ENCODE peak calls at places on chromosome 17, in eight cellular contexts. I, M, A, N, H, W, Y and F are unnamed samples.
A peak's percentile ranks its signal among the peaks of the same experiment; 100 is the strongest.

GRCh38 chr17:16926061-16926511 is 45.8 kb downstream of the TNFRSF13B start:
- DNase-seq in H (no peak), M (peak; percentile 15), A (peak; percentile 27), Y (no peak), W (no peak), N (no peak), I (no peak), F (peak; percentile 26)

GRCh38 chr17:28925912-28926365 is 23.1 kb upstream of the DHRS13 start:
- DNase-seq in M (peak; percentile 90), I (peak; percentile 39), A (no peak), W (no peak), N (no peak), H (peak; percentile 58), Y (peak; percentile 56), F (peak; percentile 26)

GRCh38 chr17:32445497-32445896 is 1.2 kb downstream of the PSMD11 start:
- DNase-seq in W (no peak), A (no peak), Y (no peak), M (no peak), N (no peak), H (no peak), I (no peak), F (no peak)

GRCh38 chr17:81040791-81041337 is 5.9 kb downstream of the BAIAP2 start:
- DNase-seq in I (peak; percentile 53), N (no peak), W (peak; percentile 49), A (peak; percentile 51), H (peak; percentile 20), M (peak; percentile 41), Y (no peak), F (no peak)

GRCh38 chr17:79979841-79980215 is 55.8 kb downstream of the TBC1D16 start:
- DNase-seq in H (no peak), A (no peak), N (no peak), Y (no peak), I (no peak), W (peak; percentile 37), M (no peak), F (no peak)

GRCh38 chr17:9087921-9088320 is 66.6 kb downstream of the NTN1 start:
- DNase-seq in I (no peak), W (no peak), A (no peak), Y (no peak), M (no peak), H (no peak), N (no peak), F (no peak)

GRCh38 chr17:56966277-56966676 is 5.4 kb upstream of the COIL start:
- DNase-seq in M (no peak), I (no peak), H (no peak), W (no peak), A (no peak), Y (no peak), N (no peak), F (no peak)

GRCh38 chr17:32127156-32127897 is 15.0 kb upstream of the RHOT1 start:
- DNase-seq in W (peak; percentile 76), H (peak; percentile 75), A (peak; percentile 67), N (peak; percentile 24), I (peak; percentile 73), Y (peak; percentile 67), M (peak; percentile 88), F (peak; percentile 80)

GRCh38 chr17:40450175-40450574 is 6.9 kb downstream of the IGFBP4 start:
- DNase-seq in N (no peak), Y (no peak), H (peak; percentile 44), A (no peak), M (no peak), W (no peak), I (no peak), F (peak; percentile 69)

GRCh38 chr17:13642188-13642587 is 40.5 kb upstream of the HS3ST3A1 start:
- DNase-seq in H (no peak), W (no peak), M (no peak), I (no peak), N (no peak), Y (no peak), A (no peak), F (no peak)

GRCh38 chr17:59779521-59779920 is 72.1 kb downstream of the VMP1 start:
- DNase-seq in W (no peak), I (no peak), A (no peak), M (no peak), N (no peak), H (no peak), Y (no peak), F (no peak)

GRCh38 chr17:50833396-50834125 is 1.8 kb upstream of the WFIKKN2 start:
- DNase-seq in I (no peak), Y (no peak), A (no peak), M (no peak), N (no peak), W (no peak), H (no peak), F (no peak)

GRCh38 chr17:81049973-81050551 is 15.1 kb downstream of the BAIAP2 start:
- DNase-seq in A (no peak), Y (no peak), W (no peak), N (no peak), H (no peak), M (no peak), I (peak; percentile 91), F (peak; percentile 47)

GRCh38 chr17:14699569-14700190 is 398.8 kb downstream of the HS3ST3B1 start:
- DNase-seq in H (no peak), Y (no peak), N (peak; percentile 50), A (no peak), M (no peak), W (no peak), I (peak; percentile 22), F (no peak)

GRCh38 chr17:42568341-42569111 is 1.6 kb downstream of the MLX start:
- DNase-seq in I (no peak), Y (no peak), W (no peak), H (no peak), N (no peak), A (no peak), M (no peak), F (no peak)

GRCh38 chr17:51709867-51710266 is 448.6 kb downstream of the CA10 start:
- DNase-seq in I (no peak), N (no peak), W (no peak), M (no peak), H (no peak), A (no peak), Y (no peak), F (no peak)

GRCh38 chr17:57011482-57012015 is 33.6 kb downstream of the SCPEP1 start:
- DNase-seq in Y (no peak), H (no peak), W (no peak), M (no peak), N (no peak), A (no peak), I (no peak), F (no peak)

GRCh38 chr17:44707755-44708400 is 587 bp upstream of the DBF4B start:
- DNase-seq in M (no peak), N (no peak), Y (no peak), W (no peak), H (no peak), I (no peak), A (no peak), F (no peak)
- H3K27ac ChIP-seq in M (peak overlapping the region; percentile 57), N (no peak overlapping the region), Y (peak overlapping the region; percentile 56), W (peak overlapping the region; percentile 68), H (peak overlapping the region; percentile 55), I (peak overlapping the region; percentile 75), A (no peak overlapping the region), F (peak overlapping the region; percentile 70)

DNA sequence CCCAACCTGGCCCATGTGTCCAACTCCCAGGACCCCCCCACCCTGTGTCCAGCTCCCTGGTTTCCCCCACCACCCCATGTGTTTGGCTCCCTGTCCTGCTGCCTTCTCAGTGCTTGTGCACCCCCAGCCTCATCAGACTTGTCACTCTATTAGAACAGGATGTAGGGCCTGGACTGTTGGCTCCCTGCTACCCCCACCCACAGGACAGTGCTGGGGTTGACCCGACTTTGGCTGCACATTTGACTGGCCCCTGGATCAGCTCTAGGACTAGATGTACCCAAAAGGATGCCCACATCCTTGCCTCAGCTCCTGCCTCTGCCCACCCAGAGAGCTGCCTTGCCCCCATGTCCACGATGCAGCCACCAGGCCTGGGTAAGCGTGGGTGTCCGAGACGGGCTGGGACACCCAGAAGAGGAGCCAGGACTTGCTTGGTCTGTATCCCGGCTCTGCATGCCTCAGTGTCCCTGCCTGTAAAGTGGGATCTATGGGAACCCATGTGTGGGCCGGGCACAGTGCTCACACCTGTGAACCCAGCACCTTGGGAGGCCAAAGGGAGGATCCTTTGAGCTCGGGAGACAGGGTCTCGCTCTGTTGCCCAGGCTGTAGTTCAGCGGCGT is 1.5 kb upstream of the CCDC57 start:
- DNase-seq in M (no peak), I (no peak), H (no peak), Y (no peak), W (no peak), N (no peak), A (no peak), F (no peak)
- H3K27ac ChIP-seq in M (no peak overlapping the region), I (no peak overlapping the region), H (no peak overlapping the region), Y (peak overlapping the region; percentile 25), W (no peak overlapping the region), N (no peak overlapping the region), A (no peak overlapping the region), F (peak overlapping the region; percentile 86)

DNA sequence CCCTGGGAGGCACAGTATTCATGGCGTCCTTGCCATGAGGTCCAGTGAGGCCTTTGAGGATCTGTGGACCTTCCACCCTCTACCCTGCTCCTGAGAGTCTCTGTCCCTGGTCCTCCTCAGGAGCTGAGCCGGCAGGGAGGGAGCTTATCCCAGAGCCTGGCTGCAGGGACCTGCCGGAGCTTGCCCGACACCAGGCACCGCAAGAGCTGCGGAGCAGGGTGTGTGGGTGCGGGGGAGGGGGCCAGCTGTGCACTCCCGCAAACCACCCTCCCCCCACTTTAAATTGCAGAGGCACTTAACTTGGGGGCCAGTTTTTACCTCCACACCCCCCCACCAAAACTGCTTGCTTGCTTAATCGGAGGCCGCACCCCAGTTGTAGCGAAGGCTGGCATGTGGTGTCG is 609 bp upstream of the ZNF750 start:
- DNase-seq in N (no peak), I (no peak), W (no peak), M (no peak), A (no peak), Y (no peak), H (no peak), F (no peak)
- H3K27ac ChIP-seq in N (no peak overlapping the region), I (no peak overlapping the region), W (no peak overlapping the region), M (no peak overlapping the region), A (no peak overlapping the region), Y (no peak overlapping the region), H (no peak overlapping the region), F (no peak overlapping the region)

GRCh38 chr17:70173646-70174045 is 4.3 kb downstream of the KCNJ2 start:
- DNase-seq in N (no peak), M (no peak), W (no peak), I (no peak), A (no peak), H (no peak), Y (no peak), F (no peak)

GRCh38 chr17:70171159-70171558 is 1.8 kb downstream of the KCNJ2 start:
- DNase-seq in I (no peak), H (no peak), N (no peak), A (no peak), M (no peak), Y (no peak), W (no peak), F (no peak)

GRCh38 chr17:70172921-70173320 is 3.6 kb downstream of the KCNJ2 start:
- DNase-seq in W (no peak), A (no peak), I (no peak), N (no peak), H (no peak), Y (no peak), M (no peak), F (no peak)

GRCh38 chr17:70169707-70170597 is 620 bp downstream of the KCNJ2 start:
- DNase-seq in W (no peak), A (no peak), H (no peak), N (no peak), I (no peak), M (no peak), Y (no peak), F (no peak)

GRCh38 chr17:70172449-70172848 is 3.1 kb downstream of the KCNJ2 start:
- DNase-seq in H (no peak), A (no peak), Y (no peak), M (no peak), W (no peak), I (no peak), N (no peak), F (no peak)
- H3K27ac ChIP-seq in H (no peak overlapping the region), A (no peak overlapping the region), Y (no peak overlapping the region), M (no peak overlapping the region), W (no peak overlapping the region), I (no peak overlapping the region), N (no peak overlapping the region), F (no peak overlapping the region)